ENCODE peak calls at places on chromosome 16, in five cellular contexts. L is IMR-90, C is trophoblast cell, F is H9, O is neuronal stem cell. H is an unnamed sample.

GRCh38 chr16:2912330-2913199 is 834 bp downstream of the FLYWCH1 start:
- DNase-seq in O (no peak), L (peak), F (no peak), C (peak), H (peak)

GRCh38 chr16:59748531-59748930 is 1014.4 kb upstream of the GOT2 start:
- DNase-seq in L (no peak), F (no peak), O (no peak), C (no peak), H (no peak)

GRCh38 chr16:70761656-70762055 is 39.3 kb downstream of the VAC14 start:
- DNase-seq in O (no peak), F (no peak), C (no peak), L (no peak), H (no peak)

GRCh38 chr16:27980076-27980775 is 83.3 kb downstream of the GSG1L start:
- DNase-seq in L (no peak), O (no peak), C (no peak), F (no peak), H (no peak)

GRCh38 chr16:11310997-11311561 is 29.9 kb upstream of the PRM1 start:
- DNase-seq in L (no peak), C (no peak), O (no peak), F (no peak), H (no peak)

GRCh38 chr16:48556913-48557351 is 53.0 kb downstream of the N4BP1 start:
- DNase-seq in C (no peak), F (no peak), O (no peak), L (peak), H (peak)

GRCh38 chr16:65598626-65599025 is 476.8 kb upstream of the CDH11 start:
- DNase-seq in L (no peak), C (no peak), O (peak), F (no peak), H (no peak)

GRCh38 chr16:58402796-58403195 is 10.5 kb downstream of the GINS3 start:
- DNase-seq in L (peak), O (no peak), F (no peak), C (no peak), H (no peak)

GRCh38 chr16:53100889-53101288 is 46.1 kb downstream of the CHD9 start:
- DNase-seq in L (no peak), O (no peak), C (no peak), F (no peak), H (no peak)

GRCh38 chr16:88023366-88023765 is 72.1 kb downstream of the BANP start:
- DNase-seq in L (no peak), C (no peak), F (no peak), O (no peak), H (no peak)

GRCh38 chr16:72566174-72566573 is 394.2 kb upstream of the PMFBP1 start:
- DNase-seq in C (no peak), O (no peak), L (no peak), F (no peak), H (no peak)

GRCh38 chr16:19184823-19185509 is 16.9 kb downstream of the SYT17 start:
- DNase-seq in L (no peak), F (peak), C (no peak), O (no peak), H (no peak)

GRCh38 chr16:84294196-84295142 is at the start of gene WFDC1:
- DNase-seq in O (no peak), L (peak), F (no peak), C (no peak), H (peak)

GRCh38 chr16:3638916-3639644 is 15.4 kb upstream of the DNASE1 start:
- DNase-seq in C (no peak), L (no peak), O (no peak), F (peak), H (no peak)

GRCh38 chr16:6684076-6684673 is 648.5 kb upstream of the RBFOX1 start:
- DNase-seq in L (no peak), F (no peak), C (no peak), O (peak), H (no peak)

GRCh38 chr16:8572063-8572918 is 18.0 kb downstream of the TMEM114 start:
- DNase-seq in C (no peak), F (no peak), L (no peak), O (no peak), H (no peak)
- H2BK120ac ChIP-seq in C (no peak), F (no peak), L (no peak), O (peak), H (no peak)

GRCh38 chr16:68368602-68368944 is 57.8 kb downstream of the PRMT7 start:
- DNase-seq in L (no peak), C (no peak), F (no peak), O (no peak), H (no peak)

GRCh38 chr16:68369168-68369567 is 58.3 kb downstream of the PRMT7 start:
- DNase-seq in O (no peak), L (no peak), C (no peak), F (no peak), H (no peak)

GRCh38 chr16:68370221-68370920 is 59.6 kb downstream of the PRMT7 start:
- DNase-seq in C (no peak), O (no peak), L (no peak), F (no peak), H (no peak)

GRCh38 chr16:68370921-68371651 is 60.3 kb downstream of the PRMT7 start:
- DNase-seq in O (no peak), C (no peak), F (no peak), L (no peak), H (no peak)

DNA sequence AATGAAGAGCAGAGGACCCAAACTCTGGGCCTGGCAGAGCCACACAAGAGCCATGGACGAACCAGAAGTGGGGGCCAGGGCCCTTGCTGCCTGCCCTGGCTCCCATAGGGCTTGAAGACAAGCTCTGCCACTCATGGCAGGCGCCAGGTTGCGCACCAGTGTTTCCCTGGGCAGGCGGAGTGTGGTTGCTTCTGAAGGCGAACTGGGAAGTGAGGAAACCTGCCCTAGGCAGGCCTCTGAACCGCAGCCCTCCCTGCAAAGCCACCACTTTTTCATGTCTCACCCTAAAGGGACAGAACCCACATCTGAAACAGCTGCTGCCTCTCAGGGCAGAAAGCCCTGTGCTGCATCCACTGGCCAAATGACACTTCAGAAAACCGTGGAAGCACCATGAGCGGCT is 58.9 kb downstream of the PRMT7 start:
- DNase-seq in F (no peak), O (no peak), L (no peak), C (no peak), H (no peak)
- H3K4me2 ChIP-seq in F (no peak), O (no peak), L (no peak), C (no peak), H (no peak)

DNA sequence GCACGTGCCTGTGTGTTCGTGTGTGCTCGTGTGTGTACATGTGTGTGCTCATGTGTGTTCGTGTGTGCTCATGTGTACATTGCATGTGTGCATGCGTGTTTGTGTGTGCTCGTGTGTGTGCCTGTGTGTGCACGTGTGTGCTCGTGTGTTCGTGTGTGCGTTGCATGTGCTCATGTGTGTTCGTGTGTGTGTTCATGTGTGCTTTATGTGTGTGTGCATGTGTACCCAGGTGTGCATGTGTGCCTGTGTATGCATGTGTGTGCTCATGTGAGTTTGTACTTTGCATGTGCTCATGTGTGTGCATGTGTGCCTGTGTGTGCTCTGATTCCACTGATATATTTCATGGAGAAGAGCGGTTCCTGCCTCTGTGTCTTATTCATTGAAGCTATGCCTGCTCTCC is 265.5 kb downstream of the FOXL1 start:
- DNase-seq in O (no peak), C (no peak), L (no peak), F (no peak), H (no peak)
- H2BK120ac ChIP-seq in O (no peak), C (no peak), L (no peak), F (no peak), H (no peak)

GRCh38 chr16:4677390-4677789 is 16.0 kb upstream of the NUDT16L1 start:
- DNase-seq in F (no peak), L (no peak), O (no peak), C (no peak), H (no peak)

GRCh38 chr16:4675864-4676786 is 17.2 kb upstream of the NUDT16L1 start:
- DNase-seq in O (no peak), C (no peak), F (no peak), L (no peak), H (no peak)

GRCh38 chr16:4678596-4678995 is 14.8 kb upstream of the NUDT16L1 start:
- DNase-seq in O (no peak), C (no peak), F (no peak), L (no peak), H (no peak)

GRCh38 chr16:4677994-4678393 is 15.4 kb upstream of the NUDT16L1 start:
- DNase-seq in O (no peak), F (no peak), L (no peak), C (no peak), H (no peak)

GRCh38 chr16:4676826-4677225 is 16.5 kb upstream of the NUDT16L1 start:
- DNase-seq in F (no peak), L (no peak), O (no peak), C (no peak), H (no peak)
- H3K4me2 ChIP-seq in F (no peak), L (no peak), O (no peak), C (no peak), H (no peak)

DNA sequence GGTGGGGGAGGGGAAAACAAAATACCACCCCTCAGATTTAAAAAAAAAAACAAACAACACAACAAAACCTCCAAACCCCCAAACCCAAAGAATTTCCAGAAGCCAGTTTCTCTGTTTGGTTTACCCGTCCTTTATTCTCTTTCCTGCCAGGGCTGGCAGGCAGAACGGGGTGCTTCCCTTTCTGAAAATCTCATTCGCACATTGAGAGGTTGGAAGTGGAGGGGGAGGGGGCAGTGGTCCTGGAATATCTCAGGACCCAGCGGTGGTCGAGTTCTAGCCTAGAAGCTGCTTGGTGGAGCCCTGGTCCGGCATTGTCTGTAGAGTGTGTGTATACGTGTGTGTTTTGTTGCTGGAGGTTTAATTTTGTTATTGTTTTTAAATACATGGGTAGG is 1.3 kb downstream of the CMIP start:
- DNase-seq in L (no peak), O (no peak), C (no peak), F (no peak), H (no peak)
- H2BK120ac ChIP-seq in L (peak), O (no peak), C (peak), F (no peak), H (peak)